ENCODE peak calls at places on chromosome 15, in seven cellular contexts. J, S, T, B, D, O and G are unnamed samples. For H3K9me3, the result is how much of the 10 kb centered on the place peaks cover.

GRCh38 chr15:95416576-95416975 is 913.9 kb upstream of the NR2F2 start:
- DNase-seq in J (no peak), S (no peak), T (no peak), B (peak), D (no peak), O (no peak), G (no peak)

GRCh38 chr15:63915888-63916731 is 82.4 kb upstream of the HERC1 start:
- DNase-seq in J (no peak), S (no peak), T (no peak), B (peak), D (no peak), O (no peak), G (no peak)

GRCh38 chr15:70385052-70385451 is 287.3 kb upstream of the TLE3 start:
- DNase-seq in J (no peak), S (no peak), T (no peak), B (no peak), D (no peak), O (no peak), G (no peak)

GRCh38 chr15:64717735-64718495 is 57.5 kb downstream of the RBPMS2 start:
- DNase-seq in J (no peak), S (no peak), T (no peak), B (no peak), D (no peak), O (no peak), G (no peak)

GRCh38 chr15:31062965-31063355 is 38.6 kb downstream of the TRPM1 start:
- DNase-seq in J (no peak), S (no peak), T (no peak), B (peak), D (no peak), O (peak), G (no peak)

GRCh38 chr15:99999282-100000070 is 266.2 kb upstream of the LYSMD4 start:
- DNase-seq in J (no peak), S (peak), T (no peak), B (no peak), D (no peak), O (no peak), G (no peak)

GRCh38 chr15:66803182-66803729 is 101.2 kb downstream of the SMAD6 start:
- DNase-seq in J (peak), S (peak), T (peak), B (peak), D (peak), O (peak), G (peak)

GRCh38 chr15:92528736-92529135 is 126.8 kb downstream of the FAM174B start:
- DNase-seq in J (no peak), S (no peak), T (no peak), B (no peak), D (no peak), O (no peak), G (no peak)

GRCh38 chr15:20344601-20345400 is 196.8 kb downstream of the GOLGA6L6 start:
- DNase-seq in J (no peak), S (peak), T (no peak), B (no peak), D (peak), O (no peak), G (no peak)

GRCh38 chr15:73078291-73078690 is 26.0 kb downstream of the NEO1 start:
- DNase-seq in J (no peak), S (no peak), T (no peak), B (no peak), D (no peak), O (no peak), G (no peak)

GRCh38 chr15:25092661-25093060 is 137.9 kb downstream of the SNRPN start:
- DNase-seq in J (no peak), S (no peak), T (no peak), B (no peak), D (no peak), O (no peak), G (no peak)

GRCh38 chr15:25093455-25094029 is 138.8 kb downstream of the SNRPN start:
- DNase-seq in J (no peak), S (no peak), T (peak), B (no peak), D (no peak), O (no peak), G (no peak)

GRCh38 chr15:25090073-25090733 is 135.4 kb downstream of the SNRPN start:
- DNase-seq in J (no peak), S (peak), T (no peak), B (no peak), D (no peak), O (no peak), G (no peak)

GRCh38 chr15:25089577-25089976 is 134.8 kb downstream of the SNRPN start:
- DNase-seq in J (no peak), S (peak), T (no peak), B (no peak), D (no peak), O (no peak), G (no peak)

GRCh38 chr15:25091421-25092158 is 136.8 kb downstream of the SNRPN start:
- DNase-seq in J (no peak), S (no peak), T (no peak), B (no peak), D (no peak), O (no peak), G (no peak)
- H3K9me3 ChIP-seq in J (half or more), S (half or more), T (under half), B (half or more), D (under half), O (half or more), G (half or more)

DNA sequence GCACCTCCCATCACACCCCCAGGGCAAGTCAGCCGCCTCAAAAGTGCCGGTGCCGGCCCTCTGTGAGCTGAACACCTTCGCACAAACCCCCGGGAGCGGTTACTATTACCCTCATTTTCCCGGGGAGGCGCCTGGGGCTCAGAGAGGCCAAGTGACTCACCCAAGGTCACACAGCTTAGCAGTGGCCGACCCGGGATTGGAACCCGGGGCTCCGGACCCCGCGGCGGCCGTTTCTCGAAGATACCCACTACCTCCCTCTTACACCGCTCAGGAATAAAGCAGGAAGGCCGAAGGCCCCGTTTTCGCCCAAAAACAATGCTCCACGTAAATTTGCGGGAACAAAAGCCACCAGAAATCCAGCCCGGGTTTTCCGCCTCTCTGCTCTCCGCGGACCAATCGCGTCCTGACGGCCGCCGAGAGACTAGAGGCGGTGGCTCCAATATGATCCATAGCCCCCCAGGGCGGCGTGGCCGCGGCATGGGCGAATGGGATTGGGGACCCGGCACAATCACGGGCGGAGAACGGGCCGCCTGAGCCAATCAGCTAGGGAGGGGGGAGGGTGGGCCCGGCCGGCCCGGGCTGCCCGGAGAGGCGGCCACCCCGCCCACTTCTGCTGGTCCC is 176.8 kb downstream of the OR4M2 start:
- DNase-seq in J (no peak), S (no peak), T (no peak), B (no peak), D (no peak), O (no peak), G (no peak)
- H3K9me3 ChIP-seq in J (half or more), S (under half), T (under half), B (under half), D (under half), O (under half), G (under half)

GRCh38 chr15:86591158-86591557 is 511.5 kb downstream of the AGBL1 start:
- DNase-seq in J (no peak), S (no peak), T (no peak), B (no peak), D (no peak), O (no peak), G (no peak)
- H3K9me3 ChIP-seq in J (under half), S (under half), T (under half), B (under half), D (under half), O (under half), G (under half)

GRCh38 chr15:25735550-25736384 is 127.4 kb downstream of the ATP10A start:
- DNase-seq in J (no peak), S (no peak), T (no peak), B (no peak), D (no peak), O (no peak), G (no peak)
- H3K9me3 ChIP-seq in J (under half), S (under half), T (under half), B (under half), D (under half), O (under half), G (under half)

GRCh38 chr15:34158355-34158754 is 51.5 kb downstream of the KATNBL1 start:
- DNase-seq in J (no peak), S (no peak), T (no peak), B (no peak), D (no peak), O (no peak), G (no peak)
- H3K9me3 ChIP-seq in J (under half), S (under half), T (under half), B (under half), D (under half), O (under half), G (under half)

GRCh38 chr15:96515391-96515790 is 184.9 kb downstream of the NR2F2 start:
- DNase-seq in J (no peak), S (no peak), T (no peak), B (no peak), D (no peak), O (no peak), G (no peak)

DNA sequence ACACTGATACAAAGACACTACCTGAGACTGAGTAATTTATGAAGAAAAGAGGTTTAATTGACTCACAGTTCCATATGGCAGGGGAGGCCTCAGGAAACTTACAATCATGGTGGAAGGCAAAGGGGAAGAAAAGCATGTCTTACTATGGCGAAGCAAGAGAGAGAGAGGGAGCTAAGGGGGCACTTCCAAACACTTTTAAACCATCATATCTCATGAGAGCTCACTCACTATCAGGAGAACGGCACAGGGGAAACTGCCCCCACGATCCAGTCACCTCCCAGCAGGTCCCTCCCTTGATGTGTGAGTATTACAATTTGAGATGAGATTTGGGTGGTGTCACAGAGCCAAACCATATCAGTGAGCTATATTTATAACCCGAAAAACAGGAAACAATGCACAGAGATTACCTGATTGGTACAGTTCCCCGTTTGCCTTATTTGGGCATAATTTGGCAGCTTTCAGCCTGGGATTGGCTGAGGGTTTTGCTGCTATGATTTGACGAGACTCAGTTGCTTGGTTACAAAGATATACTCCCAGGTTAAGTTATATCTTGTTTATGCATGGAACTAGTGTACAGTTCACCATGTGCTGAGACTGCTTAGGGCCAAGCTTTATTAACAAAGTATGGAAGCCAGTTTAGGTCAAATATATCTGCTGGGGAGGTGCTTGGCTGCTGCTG is 184.2 kb downstream of the NR2F2 start:
- DNase-seq in J (no peak), S (no peak), T (no peak), B (no peak), D (no peak), O (no peak), G (no peak)
- H3K9me3 ChIP-seq in J (under half), S (under half), T (under half), B (under half), D (under half), O (under half), G (under half)

DNA sequence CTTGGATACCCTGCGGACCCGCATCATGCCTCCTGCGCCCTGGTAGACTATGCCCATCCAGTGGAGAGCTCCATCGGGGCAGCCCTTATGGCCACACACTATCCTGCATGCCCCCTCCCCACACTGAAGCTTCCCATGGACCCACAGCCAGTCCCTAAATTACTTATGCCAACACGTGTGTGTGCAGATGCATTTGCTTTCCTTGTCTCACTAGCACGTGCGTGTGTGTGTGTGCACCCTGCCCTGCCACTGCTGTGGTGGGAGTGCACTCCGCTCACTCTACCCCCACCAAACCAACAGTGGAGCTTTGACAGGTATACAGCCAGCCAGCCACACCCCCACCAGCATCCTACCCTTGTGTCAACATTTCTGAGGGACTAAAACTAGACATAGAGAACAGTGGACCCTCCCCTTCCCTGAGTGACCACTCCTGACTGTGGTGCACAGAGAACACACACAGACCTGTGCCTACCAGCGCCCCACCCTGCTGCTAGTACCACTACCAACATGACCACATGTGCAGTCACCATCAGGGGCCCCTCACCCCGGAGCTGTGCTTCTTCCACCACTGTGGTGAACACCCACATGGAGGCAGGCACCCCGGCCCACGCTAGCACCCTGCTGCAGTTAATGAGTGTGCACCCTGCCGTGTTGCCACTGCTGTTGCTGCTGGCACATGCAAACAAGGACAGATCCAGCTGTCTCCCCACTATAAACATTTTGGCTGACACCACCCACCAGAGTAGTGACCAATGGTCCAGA is 310.8 kb downstream of the GABRB3 start:
- DNase-seq in J (no peak), S (no peak), T (no peak), B (no peak), D (no peak), O (no peak), G (no peak)
- H3K9me3 ChIP-seq in J (half or more), S (under half), T (under half), B (under half), D (under half), O (under half), G (under half)

GRCh38 chr15:27671794-27672438 is 427.2 kb downstream of the OCA2 start:
- DNase-seq in J (no peak), S (no peak), T (no peak), B (no peak), D (no peak), O (no peak), G (no peak)
- H3K9me3 ChIP-seq in J (half or more), S (under half), T (under half), B (under half), D (under half), O (under half), G (under half)

GRCh38 chr15:87906444-87906843 is 350.1 kb downstream of the NTRK3 start:
- DNase-seq in J (no peak), S (no peak), T (no peak), B (no peak), D (no peak), O (no peak), G (no peak)

GRCh38 chr15:87907676-87908446 is 348.7 kb downstream of the NTRK3 start:
- DNase-seq in J (no peak), S (no peak), T (no peak), B (no peak), D (no peak), O (no peak), G (no peak)

GRCh38 chr15:87896926-87897325 is 359.6 kb downstream of the NTRK3 start:
- DNase-seq in J (no peak), S (no peak), T (no peak), B (no peak), D (no peak), O (no peak), G (no peak)

GRCh38 chr15:87902772-87903388 is 353.7 kb downstream of the NTRK3 start:
- DNase-seq in J (no peak), S (no peak), T (no peak), B (no peak), D (no peak), O (no peak), G (no peak)
- H3K9me3 ChIP-seq in J (under half), S (under half), T (under half), B (under half), D (under half), O (under half), G (under half)

GRCh38 chr15:25067725-25068309 is 113.0 kb downstream of the SNRPN start:
- DNase-seq in J (no peak), S (no peak), T (no peak), B (no peak), D (no peak), O (no peak), G (no peak)
- H3K9me3 ChIP-seq in J (half or more), S (half or more), T (under half), B (half or more), D (under half), O (half or more), G (half or more)